ENCODE peak calls at places on chromosome 22, in six cellular contexts. I is dorsolateral prefrontal cortex, B is bronchial epithelial cell, T is cardiac fibroblast, N is sigmoid colon, D is IMR-90. Q is an unnamed sample.

GRCh38 chr22:24379536-24379935 is 47.9 kb upstream of the ADORA2A start:
- DNase-seq in N (no peak), I (no peak), T (no peak), B (peak), D (peak), Q (no peak)

GRCh38 chr22:38239101-38239761 is 33.6 kb downstream of the TMEM184B start:
- DNase-seq in D (peak), T (peak), N (no peak), B (peak), I (peak), Q (peak)

GRCh38 chr22:40607506-40607905 is 29.0 kb downstream of the MRTFA start:
- DNase-seq in I (no peak), T (no peak), B (no peak), N (no peak), D (no peak), Q (no peak)

GRCh38 chr22:29817724-29818123 is 20.4 kb downstream of the ASCC2 start:
- DNase-seq in D (no peak), I (no peak), T (no peak), N (no peak), B (no peak), Q (peak)

GRCh38 chr22:27732841-27733240 is 68.7 kb downstream of the MN1 start:
- DNase-seq in D (no peak), B (no peak), T (no peak), N (peak), I (no peak), Q (no peak)

GRCh38 chr22:37746366-37747089 is 49.7 kb downstream of the TRIOBP start:
- DNase-seq in N (no peak), I (no peak), D (no peak), B (no peak), T (no peak), Q (no peak)

GRCh38 chr22:28442951-28443876 is 236.4 kb downstream of the TTC28 start:
- DNase-seq in D (peak), T (peak), I (peak), N (peak), B (peak), Q (peak)

GRCh38 chr22:30943368-30943767 is 25.2 kb downstream of the MORC2 start:
- DNase-seq in I (no peak), N (no peak), D (no peak), T (no peak), B (no peak), Q (no peak)

GRCh38 chr22:27913162-27913741 is 5.8 kb downstream of the PITPNB start:
- DNase-seq in I (no peak), B (no peak), T (peak), N (no peak), D (peak), Q (no peak)

GRCh38 chr22:31604746-31605705 is 57.0 kb downstream of the PISD start:
- DNase-seq in D (no peak), B (no peak), I (no peak), T (no peak), N (peak), Q (no peak)

GRCh38 chr22:30301995-30302809 is 12.9 kb upstream of the CASTOR1 start:
- DNase-seq in N (peak), D (peak), T (peak), I (no peak), B (peak), Q (peak)

GRCh38 chr22:29877620-29878019 is 5.4 kb upstream of the MTMR3 start:
- DNase-seq in I (no peak), T (peak), B (peak), D (peak), N (no peak), Q (peak)

GRCh38 chr22:29313126-29314071 is 2.1 kb downstream of the RASL10A start:
- DNase-seq in B (no peak), T (peak), N (peak), D (no peak), I (no peak), Q (peak)

GRCh38 chr22:38017272-38017920 is 33.0 kb upstream of the SOX10 start:
- DNase-seq in N (peak), T (peak), I (peak), B (peak), D (peak), Q (peak)

GRCh38 chr22:36223504-36223903 is 15.8 kb downstream of the APOL2 start:
- DNase-seq in D (no peak), N (no peak), I (no peak), B (no peak), T (no peak), Q (no peak)

GRCh38 chr22:21082248-21082647 is 36.5 kb downstream of the LRRC74B start:
- DNase-seq in T (no peak), B (peak), D (peak), N (no peak), I (no peak), Q (no peak)

GRCh38 chr22:41350087-41350486 is 31.7 kb upstream of the TEF start:
- DNase-seq in D (no peak), N (no peak), T (peak), I (no peak), B (no peak), Q (peak)

GRCh38 chr22:50604623-50605348 is 4.2 kb downstream of the MAPK8IP2 start:
- DNase-seq in T (no peak), B (no peak), N (peak), I (no peak), D (no peak), Q (no peak)

GRCh38 chr22:36287881-36288515 is 35.1 kb downstream of the APOL1 start:
- DNase-seq in N (peak), B (peak), I (no peak), D (no peak), T (no peak), Q (no peak)

GRCh38 chr22:49306632-49306975 is 521.1 kb downstream of the BRD1 start:
- DNase-seq in N (peak), I (peak), B (no peak), D (no peak), T (no peak), Q (no peak)

GRCh38 chr22:37420656-37421467 is 6.4 kb downstream of the ELFN2 start:
- DNase-seq in I (no peak), N (no peak), D (peak), B (peak), T (peak), Q (no peak)

GRCh38 chr22:24489011-24489410 is 6.1 kb upstream of the UPB1 start:
- DNase-seq in D (no peak), T (no peak), I (no peak), B (no peak), N (no peak), Q (no peak)

GRCh38 chr22:28600546-28601143 is 79.0 kb downstream of the TTC28 start:
- DNase-seq in T (peak), I (no peak), B (peak), D (peak), N (no peak), Q (peak)

GRCh38 chr22:38111941-38112355 is 1.5 kb upstream of the BAIAP2L2 start:
- DNase-seq in B (no peak), T (no peak), I (no peak), N (no peak), D (no peak), Q (no peak)

GRCh38 chr22:17281026-17281809 is 62.0 kb upstream of the ADA2 start:
- DNase-seq in I (no peak), N (peak), D (no peak), T (no peak), B (no peak), Q (no peak)

GRCh38 chr22:47043835-47044721 is 281.6 kb downstream of the TBC1D22A start:
- DNase-seq in T (peak), I (no peak), D (peak), N (peak), B (no peak), Q (peak)

GRCh38 chr22:20957691-20958440 is 9.2 kb upstream of the AIFM3 start:
- DNase-seq in B (no peak), N (no peak), D (no peak), T (no peak), I (no peak), Q (peak)

GRCh38 chr22:42719133-42719532 is 1.5 kb downstream of the A4GALT start:
- DNase-seq in N (no peak), D (no peak), I (no peak), B (peak), T (peak), Q (peak)

GRCh38 chr22:36317658-36318271 is 64.8 kb downstream of the APOL1 start:
- DNase-seq in T (no peak), I (no peak), D (no peak), N (no peak), B (peak), Q (no peak)

GRCh38 chr22:26515938-26516337 is 3.7 kb upstream of the TFIP11 start:
- DNase-seq in I (no peak), N (no peak), D (no peak), T (no peak), B (no peak), Q (no peak)

GRCh38 chr22:31829505-31829904 is 75.7 kb downstream of the DEPDC5 start:
- DNase-seq in D (peak), I (peak), N (no peak), B (peak), T (peak), Q (peak)

GRCh38 chr22:35802885-35803284 is 85.2 kb downstream of the APOL5 start:
- DNase-seq in D (no peak), I (no peak), T (no peak), B (no peak), N (no peak), Q (peak)

GRCh38 chr22:20885017-20885556 is 26.3 kb downstream of the SNAP29 start:
- DNase-seq in N (no peak), B (no peak), T (no peak), D (no peak), I (no peak), Q (no peak)

GRCh38 chr22:48645766-48646165 is 1181.9 kb downstream of the BRD1 start:
- DNase-seq in B (no peak), N (no peak), I (no peak), T (no peak), D (no peak), Q (no peak)

GRCh38 chr22:42357221-42357620 is 75.0 kb downstream of the NFAM1 start:
- DNase-seq in I (no peak), B (peak), N (no peak), D (no peak), T (no peak), Q (no peak)

GRCh38 chr22:47600791-47601400 is 838.4 kb downstream of the TBC1D22A start:
- DNase-seq in T (no peak), I (no peak), B (no peak), D (no peak), N (peak), Q (no peak)

GRCh38 chr22:31343235-31344191 is 2.6 kb downstream of the PATZ1 start:
- DNase-seq in B (peak), T (peak), N (no peak), I (no peak), D (peak), Q (peak)

GRCh38 chr22:45970709-45971388 is 6.1 kb downstream of the WNT7B start:
- DNase-seq in B (no peak), T (no peak), N (no peak), I (no peak), D (peak), Q (peak)
- TF ChIP-seq CTCF in B (no peak), T (no peak), N (no peak), I (no peak), D (no peak), Q (no peak)

DNA sequence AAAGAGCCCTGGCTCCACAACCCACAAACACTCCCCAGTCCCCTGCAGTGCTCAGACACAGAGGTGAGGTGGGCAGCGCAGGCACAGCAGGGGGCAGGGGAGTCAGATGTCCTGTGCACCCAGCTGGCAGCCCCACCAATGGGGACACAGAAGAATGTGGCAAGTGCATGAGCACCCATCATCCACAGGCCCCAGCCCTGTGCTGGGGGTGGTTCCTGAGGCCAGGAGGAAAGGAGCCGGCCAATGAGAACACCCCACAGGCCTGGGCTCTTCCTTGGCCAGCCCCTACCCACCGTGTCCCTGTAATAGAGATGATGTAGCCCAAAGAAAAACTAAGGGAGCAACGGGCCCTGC is 9.3 kb downstream of the GNB1L start:
- DNase-seq in I (no peak), N (no peak), B (no peak), D (no peak), T (no peak), Q (no peak)
- H3K4me3 ChIP-seq in I (no peak), N (no peak), B (no peak), D (no peak), T (no peak), Q (no peak)

DNA sequence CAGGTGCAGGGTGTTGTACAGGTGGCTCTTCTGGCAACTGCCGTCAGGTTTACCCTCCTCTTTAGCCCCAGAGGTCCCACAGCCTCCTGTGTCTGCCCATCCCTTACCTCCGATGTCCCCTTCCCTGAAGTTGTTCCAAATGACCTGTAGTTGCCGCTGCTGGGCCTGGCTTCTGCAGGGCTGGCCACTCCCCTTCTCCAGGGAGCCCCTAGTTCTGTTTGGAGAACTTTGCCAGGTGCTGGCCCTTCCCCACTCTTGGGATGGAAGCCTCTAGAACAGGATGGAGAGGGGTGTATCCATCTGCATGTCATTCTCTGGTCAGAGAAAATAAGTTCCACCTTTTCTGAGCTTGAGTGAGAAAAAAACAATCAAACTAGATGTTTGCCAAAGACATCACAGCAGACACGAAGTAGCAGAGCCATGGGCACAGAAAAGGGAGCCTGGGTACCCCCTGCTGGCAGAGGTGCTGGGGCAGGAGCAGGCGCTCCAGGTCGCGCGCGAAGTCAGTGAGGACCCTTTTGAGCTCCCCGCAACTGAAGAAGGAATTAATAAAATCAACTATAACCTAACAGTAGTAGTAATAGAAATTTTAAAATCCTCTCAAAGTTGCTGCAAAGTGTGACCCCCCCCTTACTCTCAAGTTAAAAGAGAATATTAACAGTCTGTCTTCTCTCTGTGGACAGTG is 20.2 kb upstream of the PARVB start:
- DNase-seq in T (no peak), D (no peak), B (no peak), I (no peak), N (no peak), Q (no peak)
- TF ChIP-seq CTCF in T (peak), D (peak), B (peak), I (no peak), N (no peak), Q (no peak)

GRCh38 chr22:39350803-39351688 is 1.3 kb downstream of the SYNGR1 start:
- DNase-seq in B (no peak), N (no peak), I (no peak), D (no peak), T (no peak), Q (no peak)
- H3K4me3 ChIP-seq in B (no peak), N (peak), I (peak), D (peak), T (peak), Q (peak)

GRCh38 chr22:22591348-22592299 is 32.6 kb upstream of the PRAME start:
- DNase-seq in N (no peak), I (peak), B (peak), D (peak), T (no peak), Q (no peak)
- TF ChIP-seq CTCF in N (no peak), I (no peak), B (no peak), D (no peak), T (peak), Q (no peak)

DNA sequence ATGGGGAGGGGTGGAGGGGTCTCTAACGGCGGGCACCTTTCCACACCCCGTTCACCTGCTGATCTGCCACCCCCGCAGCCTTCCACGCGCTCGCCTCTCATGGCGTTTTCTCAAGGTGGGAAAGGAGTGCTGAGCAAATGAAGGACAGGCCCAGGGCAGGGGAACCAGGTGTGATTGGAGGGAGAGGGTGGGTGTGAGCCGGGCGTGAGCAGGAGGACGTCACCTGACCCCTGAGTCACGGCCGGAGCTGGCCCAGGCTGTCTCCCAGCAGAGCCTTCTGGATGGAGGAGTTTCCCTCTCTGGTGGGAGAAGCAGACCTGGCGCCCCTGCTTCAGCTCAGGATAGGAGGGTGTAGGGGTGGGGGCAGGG is 14.0 kb upstream of the ARHGAP8 start:
- DNase-seq in B (peak), I (no peak), T (no peak), D (peak), N (no peak), Q (no peak)
- H3K4me3 ChIP-seq in B (no peak), I (no peak), T (no peak), D (no peak), N (no peak), Q (no peak)